ENCODE peak calls at places on chromosomes 7 and 10, in seven cellular contexts. W is GM23248; O is CD4-positive, alpha-beta T cell; N is H7; G is naive thymus-derived CD4-positive, alpha-beta T cell; A is BE2C; I is upper lobe of right lung. X is an unnamed sample.

GRCh38 chr7:131109011-131109756 is 218.5 kb upstream of the MKLN1 start:
- DNase-seq in O (no peak), I (no peak), W (peak; percentile 84), G (no peak), N (no peak), A (no peak), X (no peak)

GRCh38 chr7:24052572-24053223 is 231.3 kb upstream of the NPY start:
- DNase-seq in A (peak; percentile 20), N (no peak), O (no peak), W (peak; percentile 84), G (no peak), I (no peak), X (no peak)

GRCh38 chr10:62692085-62692484 is 112.4 kb upstream of the ADO start:
- DNase-seq in N (peak; percentile 61), I (no peak), W (no peak), O (no peak), A (no peak), G (no peak), X (no peak)

GRCh38 chr7:65966167-65966566 is 15.8 kb downstream of the GUSB start:
- DNase-seq in A (no peak), N (no peak), I (no peak), O (no peak), W (no peak), G (no peak), X (no peak)

GRCh38 chr7:99679400-99680191 is at the start of gene CYP3A5:
- DNase-seq in I (no peak), N (no peak), A (no peak), O (no peak), G (no peak), W (peak; percentile 26), X (no peak)

GRCh38 chr7:36209814-36210183 is 56.7 kb downstream of the EEPD1 start:
- DNase-seq in A (no peak), G (no peak), W (no peak), O (no peak), I (no peak), N (no peak), X (no peak)

GRCh38 chr7:126780993-126781392 is 471.7 kb downstream of the GRM8 start:
- DNase-seq in A (no peak), O (no peak), G (no peak), I (no peak), W (no peak), N (no peak), X (no peak)

GRCh38 chr7:16431646-16432424 is 10.5 kb upstream of the CRPPA start:
- DNase-seq in G (peak; percentile 39), N (peak; percentile 33), O (peak; percentile 11), I (no peak), W (peak; percentile 43), A (peak; percentile 56), X (no peak)

GRCh38 chr7:16060492-16060891 is 360.8 kb downstream of the CRPPA start:
- DNase-seq in A (no peak), N (no peak), G (no peak), W (peak; percentile 26), O (no peak), I (no peak), X (no peak)

GRCh38 chr10:44051091-44051490 is 333.8 kb downstream of the CXCL12 start:
- DNase-seq in G (no peak), W (no peak), A (no peak), O (no peak), N (no peak), I (no peak), X (no peak)

GRCh38 chr7:77727936-77728701 is 31.9 kb downstream of the RSBN1L start:
- DNase-seq in I (no peak), A (peak; percentile 64), G (peak; percentile 13), W (peak; percentile 67), O (peak; percentile 48), N (peak; percentile 7), X (peak; percentile 24)

GRCh38 chr7:107937514-107937913 is 46.5 kb downstream of the DLD start:
- DNase-seq in I (no peak), O (no peak), A (no peak), N (no peak), W (no peak), G (no peak), X (no peak)

GRCh38 chr10:75476985-75477384 is 45.6 kb downstream of the LRMDA start:
- DNase-seq in W (no peak), O (no peak), N (no peak), G (no peak), A (no peak), I (no peak), X (no peak)

GRCh38 chr10:63494951-63495350 is 26.2 kb upstream of the REEP3 start:
- DNase-seq in A (no peak), W (no peak), N (no peak), O (no peak), I (no peak), G (no peak), X (no peak)

GRCh38 chr10:24119919-24120318 is 89.0 kb upstream of the KIAA1217 start:
- DNase-seq in I (no peak), G (no peak), O (no peak), W (no peak), A (no peak), N (no peak), X (no peak)

GRCh38 chr7:106057204-106057961 is 54.7 kb downstream of the SYPL1 start:
- DNase-seq in G (no peak), A (no peak), I (no peak), O (no peak), W (no peak), N (no peak), X (no peak)

GRCh38 chr7:142800699-142801260 is 30.0 kb downstream of the PRSS2 start:
- DNase-seq in N (no peak), G (peak; percentile 14), O (no peak), A (no peak), W (no peak), I (no peak), X (no peak)

GRCh38 chr10:33612551-33612950 is 278.1 kb upstream of the NRP1 start:
- DNase-seq in O (no peak), I (no peak), W (peak; percentile 92), G (no peak), A (no peak), N (no peak), X (no peak)

GRCh38 chr7:129781856-129782256 is 170.3 kb downstream of the NRF1 start:
- DNase-seq in A (no peak), N (peak; percentile 92), O (no peak), I (no peak), G (no peak), W (no peak), X (no peak)

GRCh38 chr7:129784783-129785456 is 167.8 kb downstream of the UBE2H start:
- DNase-seq in I (no peak), O (no peak), N (peak; percentile 76), W (no peak), A (no peak), G (no peak), X (no peak)

GRCh38 chr7:129782257-129783096 is 170.3 kb downstream of the UBE2H start:
- DNase-seq in N (peak; percentile 85), O (no peak), I (no peak), W (peak; percentile 31), A (no peak), G (no peak), X (no peak)

GRCh38 chr7:129784437-129784782 is 168.3 kb downstream of the UBE2H start:
- DNase-seq in W (no peak), A (no peak), G (no peak), O (no peak), I (no peak), N (peak; percentile 73), X (no peak)

GRCh38 chr7:129783097-129783919 is 169.5 kb downstream of the UBE2H start:
- DNase-seq in O (no peak), G (no peak), I (no peak), W (no peak), N (peak; percentile 77), A (no peak), X (no peak)
- H3K27me3 ChIP-seq in O (peaks cover 87% of the 10 kb centered on the region), G (peaks cover 60% of the 10 kb centered on the region), I (peaks cover 95% of the 10 kb centered on the region), W (peaks cover 88% of the 10 kb centered on the region), N (peaks cover 87% of the 10 kb centered on the region), A (peaks cover 84% of the 10 kb centered on the region), X (peaks cover 60% of the 10 kb centered on the region)

GRCh38 chr7:151869968-151870918 is 6.7 kb downstream of the PRKAG2 start:
- DNase-seq in O (no peak), I (no peak), A (no peak), G (no peak), W (no peak), N (no peak), X (peak; percentile 8)

GRCh38 chr7:151869457-151869856 is 7.5 kb downstream of the PRKAG2 start:
- DNase-seq in W (no peak), G (no peak), N (no peak), I (no peak), A (no peak), O (no peak), X (no peak)

GRCh38 chr7:151872531-151873401 is 4.1 kb downstream of the PRKAG2 start:
- DNase-seq in O (no peak), G (no peak), W (no peak), I (no peak), N (no peak), A (no peak), X (no peak)

GRCh38 chr7:151871904-151872303 is 5.0 kb downstream of the PRKAG2 start:
- DNase-seq in I (no peak), G (no peak), N (no peak), W (peak; percentile 26), O (no peak), A (no peak), X (no peak)

GRCh38 chr7:151871189-151871735 is 5.7 kb downstream of the PRKAG2 start:
- DNase-seq in W (no peak), A (no peak), O (no peak), I (no peak), G (no peak), N (no peak), X (peak; percentile 14)
- H3K27me3 ChIP-seq in W (peaks cover 28% of the 10 kb centered on the region), A (no peaks in the 10 kb centered on the region), O (no peaks in the 10 kb centered on the region), I (no peaks in the 10 kb centered on the region), G (no peaks in the 10 kb centered on the region), N (peaks cover 2% of the 10 kb centered on the region), X (no peaks in the 10 kb centered on the region)

GRCh38 chr10:8066797-8067196 is 12.3 kb downstream of the GATA3 start:
- DNase-seq in N (no peak), G (no peak), A (no peak), I (no peak), O (no peak), W (no peak), X (no peak)
- H3K27me3 ChIP-seq in N (peaks cover 9% of the 10 kb centered on the region), G (no peaks in the 10 kb centered on the region), A (no peaks in the 10 kb centered on the region), I (peaks cover 24% of the 10 kb centered on the region), O (no peaks in the 10 kb centered on the region), W (peaks cover 46% of the 10 kb centered on the region), X (no peaks in the 10 kb centered on the region)

GRCh38 chr10:110170142-110170887 is 37.1 kb upstream of the MXI1 start:
- DNase-seq in G (no peak), N (peak; percentile 32), A (no peak), I (no peak), W (no peak), O (no peak), X (no peak)

GRCh38 chr10:110171032-110171431 is 36.4 kb upstream of the MXI1 start:
- DNase-seq in G (no peak), I (no peak), O (no peak), W (no peak), N (peak; percentile 31), A (no peak), X (no peak)

GRCh38 chr10:110174201-110174600 is 33.2 kb upstream of the MXI1 start:
- DNase-seq in A (no peak), I (no peak), O (no peak), W (no peak), G (no peak), N (no peak), X (no peak)

GRCh38 chr10:110169586-110169985 is 37.8 kb upstream of the MXI1 start:
- DNase-seq in W (no peak), O (no peak), N (no peak), A (no peak), G (no peak), I (no peak), X (no peak)

GRCh38 chr10:110172155-110172554 is 35.2 kb upstream of the MXI1 start:
- DNase-seq in W (peak; percentile 28), I (no peak), N (no peak), A (no peak), O (no peak), G (no peak), X (no peak)
- H3K27me3 ChIP-seq in W (peaks cover 43% of the 10 kb centered on the region), I (peaks cover 43% of the 10 kb centered on the region), N (peaks cover 82% of the 10 kb centered on the region), A (no peaks in the 10 kb centered on the region), O (peaks cover 67% of the 10 kb centered on the region), G (peaks cover 8% of the 10 kb centered on the region), X (peaks cover 26% of the 10 kb centered on the region)